ENCODE peak calls at places on chromosome 18, in seven cellular contexts. U is A549, D is neural progenitor cell, L is right lobe of liver, Q is NB4, R is astrocyte of the spinal cord, P is kidney epithelial cell. B is an unnamed sample.

GRCh38 chr18:38887671-38888020 is 1322.0 kb upstream of the CELF4 start:
- DNase-seq in Q (no peak), R (no peak), U (no peak), D (no peak), P (no peak), L (no peak), B (no peak)

GRCh38 chr18:11149441-11150270 is at the start of gene PIEZO2:
- DNase-seq in U (peak; percentile 47), Q (no peak), L (peak; percentile 89), P (no peak), R (peak; percentile 46), D (peak; percentile 92), B (peak; percentile 24)

GRCh38 chr18:79685281-79685680 is 5.7 kb downstream of the CTDP1 start:
- DNase-seq in Q (no peak), D (no peak), L (no peak), R (no peak), U (no peak), P (no peak), B (no peak)

GRCh38 chr18:55927831-55928230 is 339.8 kb upstream of the TCF4 start:
- DNase-seq in R (peak; percentile 73), U (no peak), L (no peak), Q (no peak), D (no peak), P (no peak), B (peak; percentile 96)

GRCh38 chr18:79588131-79588635 is 91.4 kb upstream of the CTDP1 start:
- DNase-seq in U (no peak), D (no peak), L (peak; percentile 11), R (no peak), P (no peak), Q (no peak), B (no peak)

GRCh38 chr18:79567481-79568147 is 112.0 kb upstream of the CTDP1 start:
- DNase-seq in U (no peak), Q (no peak), L (peak; percentile 32), R (peak; percentile 90), D (peak; percentile 75), P (peak; percentile 75), B (peak; percentile 93)

GRCh38 chr18:67938691-67939090 is 422.2 kb upstream of the DSEL start:
- DNase-seq in D (no peak), U (no peak), R (no peak), L (no peak), Q (no peak), P (no peak), B (peak; percentile 75)

GRCh38 chr18:79380816-79381806 is 14.6 kb upstream of the NFATC1 start:
- DNase-seq in Q (peak; percentile 67), L (no peak), R (peak; percentile 37), D (peak; percentile 85), U (peak; percentile 50), P (no peak), B (peak; percentile 38)

GRCh38 chr18:79720359-79720733 is 40.7 kb downstream of the CTDP1 start:
- DNase-seq in P (no peak), U (no peak), L (no peak), D (no peak), R (no peak), Q (peak; percentile 17), B (no peak)

GRCh38 chr18:56391933-56392590 is 246.3 kb downstream of the TXNL1 start:
- DNase-seq in D (no peak), L (no peak), U (no peak), P (no peak), R (no peak), Q (no peak), B (no peak)

GRCh38 chr18:67508146-67508545 is 8.4 kb downstream of the DSEL start:
- DNase-seq in R (no peak), U (no peak), D (no peak), L (no peak), P (no peak), Q (no peak), B (no peak)

GRCh38 chr18:51997129-51997528 is 342.9 kb upstream of the DCC start:
- DNase-seq in R (no peak), D (no peak), U (no peak), P (no peak), L (no peak), Q (no peak), B (no peak)

GRCh38 chr18:22691988-22692710 is 241.0 kb upstream of the RBBP8 start:
- DNase-seq in U (no peak), L (no peak), R (peak; percentile 87), Q (peak; percentile 15), D (no peak), P (no peak), B (peak; percentile 97)

GRCh38 chr18:80034852-80035406 is 695 bp downstream of the RBFA start:
- DNase-seq in R (peak; percentile 1), U (no peak), L (no peak), D (peak; percentile 20), P (no peak), Q (peak; percentile 25), B (no peak)

GRCh38 chr18:28041366-28041765 is 135.6 kb downstream of the CDH2 start:
- DNase-seq in U (no peak), R (peak; percentile 82), L (no peak), Q (no peak), D (peak; percentile 87), P (no peak), B (peak; percentile 80)

GRCh38 chr18:60017371-60017770 is 117.6 kb downstream of the PMAIP1 start:
- DNase-seq in D (no peak), Q (no peak), L (no peak), U (no peak), R (no peak), P (no peak), B (no peak)
- H3K4me3 ChIP-seq in D (no peak overlapping the region), Q (no peak overlapping the region), L (no peak overlapping the region), U (no peak overlapping the region), R (no peak overlapping the region), P (no peak overlapping the region), B (no peak overlapping the region)

DNA sequence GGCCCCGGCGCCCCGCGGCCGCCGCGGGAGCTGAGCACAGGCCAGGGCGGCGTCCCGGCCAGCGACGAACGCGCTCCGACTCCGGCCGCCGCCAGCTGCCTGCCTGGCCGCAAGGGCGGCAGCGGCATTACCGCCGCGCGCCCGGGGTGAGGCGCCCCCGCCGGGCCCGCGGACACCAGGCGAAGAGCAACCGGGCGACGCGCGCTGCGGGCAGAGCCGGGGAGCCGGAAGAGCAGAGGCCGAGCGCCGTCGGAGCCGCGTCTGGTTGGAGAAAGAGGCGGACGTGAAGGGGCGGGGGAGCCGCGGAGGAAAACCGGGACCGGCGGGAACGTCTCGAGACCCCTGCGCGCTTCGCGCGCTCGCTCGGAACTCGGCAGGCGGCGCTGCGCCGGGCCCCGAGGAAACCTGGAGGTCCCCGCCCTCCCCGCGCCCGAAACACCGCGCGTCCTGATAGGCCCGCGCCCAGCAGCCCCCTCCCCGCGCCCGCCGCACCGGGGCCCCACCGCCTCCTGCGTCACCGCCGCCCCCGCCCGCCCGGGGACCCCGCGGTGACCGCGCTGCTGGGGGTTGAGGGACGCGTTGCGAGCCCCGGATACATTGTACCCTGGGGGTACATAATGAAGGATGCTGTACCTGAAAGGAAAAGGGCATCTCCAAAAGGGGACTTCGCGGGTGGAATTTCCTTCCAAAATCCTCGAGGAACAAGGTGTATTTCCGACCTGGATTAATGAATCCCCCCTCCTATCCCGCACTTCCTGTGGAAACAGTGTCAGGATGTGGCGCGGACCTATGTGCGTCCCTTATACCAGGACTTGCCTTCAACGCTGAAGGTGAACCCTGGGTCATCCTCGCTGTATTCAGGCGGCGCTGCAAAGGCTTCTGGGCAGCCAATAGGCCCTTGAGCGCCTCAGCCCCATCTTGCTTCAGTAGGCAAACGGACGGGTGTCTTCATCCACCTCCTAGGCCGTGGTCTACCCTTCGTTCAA is 1.0 kb upstream of the B4GALT6 start:
- DNase-seq in L (peak; percentile 82), R (peak; percentile 79), D (peak; percentile 93), U (peak; percentile 39), P (no peak), Q (peak; percentile 87), B (peak; percentile 72)
- TF ChIP-seq CTCF in L (peak; percentile 31), R (peak; percentile 33), D (peak; percentile 55), U (peak; percentile 58), P (peak; percentile 32), Q (no peak), B (no peak)

GRCh38 chr18:41199212-41199611 is 755.8 kb upstream of the PIK3C3 start:
- DNase-seq in P (no peak), U (no peak), Q (no peak), L (no peak), D (no peak), R (no peak), B (no peak)

GRCh38 chr18:41197967-41198366 is 757.1 kb upstream of the PIK3C3 start:
- DNase-seq in D (no peak), R (no peak), P (no peak), U (no peak), L (no peak), Q (no peak), B (no peak)
- H3K4me3 ChIP-seq in D (no peak overlapping the region), R (no peak overlapping the region), P (no peak overlapping the region), U (no peak overlapping the region), L (no peak overlapping the region), Q (no peak overlapping the region), B (no peak overlapping the region)

DNA sequence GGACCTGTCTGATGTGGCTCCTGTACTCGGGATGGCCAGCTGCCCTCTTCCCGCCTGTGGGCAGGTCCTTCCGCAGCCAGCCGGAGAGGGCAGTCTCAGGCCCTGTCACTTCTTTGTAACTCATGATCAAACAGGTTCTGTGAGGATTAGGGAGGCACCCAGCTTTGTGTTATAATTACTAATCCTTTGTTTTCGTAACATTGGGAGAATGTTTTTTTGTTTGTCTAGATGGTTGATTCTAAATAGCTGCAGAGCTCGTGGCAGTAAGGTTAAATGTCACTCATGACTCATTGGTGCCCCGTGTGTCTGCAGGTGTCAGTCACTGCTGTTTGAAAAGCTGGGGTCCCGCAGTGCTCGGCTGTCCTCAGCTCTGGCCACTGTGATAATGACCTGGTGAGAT is 172.6 kb downstream of the VAPA start:
- DNase-seq in Q (no peak), D (peak; percentile 69), R (no peak), L (no peak), P (no peak), U (no peak), B (no peak)
- TF ChIP-seq CTCF in Q (no peak), D (no peak), R (no peak), L (no peak), P (no peak), U (no peak), B (no peak)

GRCh38 chr18:75070235-75070624 is 138.7 kb downstream of the PTGR3 start:
- DNase-seq in U (no peak), R (no peak), D (no peak), Q (peak; percentile 25), P (no peak), L (no peak), B (no peak)
- H3K4me3 ChIP-seq in U (no peak overlapping the region), R (no peak overlapping the region), D (no peak overlapping the region), Q (peak overlapping the region; percentile 44), P (no peak overlapping the region), L (no peak overlapping the region), B (no peak overlapping the region)

DNA sequence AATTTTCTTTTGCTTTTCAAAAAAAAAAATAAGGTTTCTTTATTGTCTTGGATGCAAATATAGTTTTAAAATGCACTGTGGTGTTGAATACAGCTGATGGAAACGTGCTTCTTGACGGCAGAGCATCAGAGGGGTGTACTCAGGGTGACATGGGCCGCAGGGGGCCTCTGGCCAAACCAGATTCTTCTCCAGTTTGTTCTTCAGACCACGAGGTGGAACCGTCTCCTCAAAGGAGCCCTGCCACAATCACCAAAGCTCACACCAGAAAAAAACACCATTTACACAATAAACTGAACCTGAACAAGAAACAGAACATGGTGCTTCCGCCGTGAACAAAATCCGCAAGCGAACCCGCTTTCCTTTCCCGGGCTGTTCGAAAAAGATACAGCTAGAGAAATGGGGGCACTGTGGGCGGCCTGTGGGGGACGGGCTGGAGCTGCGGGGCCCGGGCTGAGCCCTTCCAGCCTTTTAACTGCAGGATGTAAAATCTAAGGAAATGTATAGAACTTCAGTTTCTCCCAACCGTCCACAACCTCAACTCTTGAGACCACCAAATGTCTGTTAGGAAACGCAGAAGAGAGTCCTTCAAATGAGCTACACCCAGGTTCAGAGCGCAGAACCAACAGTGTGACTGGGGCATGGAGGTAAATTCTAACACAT is 34.5 kb downstream of the PSMG2 start:
- DNase-seq in Q (no peak), D (no peak), R (no peak), U (no peak), P (no peak), L (no peak), B (no peak)
- TF ChIP-seq CTCF in Q (no peak), D (no peak), R (no peak), U (no peak), P (no peak), L (no peak), B (no peak)

B was measured in AG10803.